ENCODE peak calls at places on chromosomes 12 and 14, in seven cellular contexts. One of them, this sample, is unnamed.

GRCh38 chr12:124041907-124042306 is 68.9 kb downstream of the ZNF664 start:
- DNase-seq in fibroblast of lung: no peak
- DNase-seq in Caco-2: no peak
- DNase-seq in MCF 10A: no peak
- DNase-seq in mesothelial cell of epicardium: no peak
- DNase-seq in dorsolateral prefrontal cortex: no peak
- DNase-seq in uterus: no peak
- DNase-seq in this sample: no peak

GRCh38 chr14:33767721-33768457 is 183.0 kb downstream of the EGLN3 start:
- DNase-seq in fibroblast of lung: no peak
- DNase-seq in Caco-2: no peak
- DNase-seq in MCF 10A: no peak
- DNase-seq in mesothelial cell of epicardium: no peak
- DNase-seq in dorsolateral prefrontal cortex: no peak
- DNase-seq in uterus: no peak
- DNase-seq in this sample: no peak

GRCh38 chr12:115224031-115224430 is 540.1 kb upstream of the TBX3 start:
- DNase-seq in fibroblast of lung: no peak
- DNase-seq in Caco-2: peak
- DNase-seq in MCF 10A: no peak
- DNase-seq in mesothelial cell of epicardium: peak
- DNase-seq in dorsolateral prefrontal cortex: no peak
- DNase-seq in uterus: no peak
- DNase-seq in this sample: no peak

GRCh38 chr14:105059035-105059916 is 6.0 kb downstream of the GPR132 start:
- DNase-seq in fibroblast of lung: no peak
- DNase-seq in Caco-2: no peak
- DNase-seq in MCF 10A: no peak
- DNase-seq in mesothelial cell of epicardium: no peak
- DNase-seq in dorsolateral prefrontal cortex: no peak
- DNase-seq in uterus: no peak
- DNase-seq in this sample: no peak

GRCh38 chr12:124774462-124775167 is 89.0 kb downstream of the SCARB1 start:
- DNase-seq in fibroblast of lung: peak
- DNase-seq in Caco-2: no peak
- DNase-seq in MCF 10A: peak
- DNase-seq in mesothelial cell of epicardium: no peak
- DNase-seq in dorsolateral prefrontal cortex: no peak
- DNase-seq in uterus: peak
- DNase-seq in this sample: no peak

GRCh38 chr12:121282072-121282742 is 14.3 kb downstream of the CAMKK2 start:
- DNase-seq in fibroblast of lung: no peak
- DNase-seq in Caco-2: no peak
- DNase-seq in MCF 10A: no peak
- DNase-seq in mesothelial cell of epicardium: no peak
- DNase-seq in dorsolateral prefrontal cortex: no peak
- DNase-seq in uterus: no peak
- DNase-seq in this sample: no peak

GRCh38 chr12:509494-509893 is 49.8 kb downstream of the B4GALNT3 start:
- DNase-seq in fibroblast of lung: no peak
- DNase-seq in Caco-2: peak
- DNase-seq in MCF 10A: peak
- DNase-seq in mesothelial cell of epicardium: no peak
- DNase-seq in dorsolateral prefrontal cortex: no peak
- DNase-seq in uterus: no peak
- DNase-seq in this sample: no peak

GRCh38 chr12:96578526-96579125 is 89.2 kb downstream of the CFAP54 start:
- DNase-seq in fibroblast of lung: peak
- DNase-seq in Caco-2: no peak
- DNase-seq in MCF 10A: peak
- DNase-seq in mesothelial cell of epicardium: no peak
- DNase-seq in dorsolateral prefrontal cortex: no peak
- DNase-seq in uterus: no peak
- DNase-seq in this sample: no peak

GRCh38 chr12:68326720-68327119 is 5.4 kb downstream of the MDM1 start:
- DNase-seq in fibroblast of lung: no peak
- DNase-seq in Caco-2: no peak
- DNase-seq in MCF 10A: no peak
- DNase-seq in mesothelial cell of epicardium: no peak
- DNase-seq in dorsolateral prefrontal cortex: no peak
- DNase-seq in uterus: no peak
- DNase-seq in this sample: no peak

GRCh38 chr14:68544150-68544892 is 248.5 kb downstream of the ZFP36L1 start:
- DNase-seq in fibroblast of lung: peak
- DNase-seq in Caco-2: no peak
- DNase-seq in MCF 10A: peak
- DNase-seq in mesothelial cell of epicardium: no peak
- DNase-seq in dorsolateral prefrontal cortex: no peak
- DNase-seq in uterus: peak
- DNase-seq in this sample: peak

GRCh38 chr14:60196291-60196690 is 31.1 kb upstream of the DHRS7 start:
- DNase-seq in fibroblast of lung: no peak
- DNase-seq in Caco-2: no peak
- DNase-seq in MCF 10A: peak
- DNase-seq in mesothelial cell of epicardium: no peak
- DNase-seq in dorsolateral prefrontal cortex: no peak
- DNase-seq in uterus: no peak
- DNase-seq in this sample: no peak

GRCh38 chr14:37550511-37550910 is 44.5 kb downstream of the FOXA1 start:
- DNase-seq in fibroblast of lung: peak
- DNase-seq in Caco-2: no peak
- DNase-seq in MCF 10A: no peak
- DNase-seq in mesothelial cell of epicardium: no peak
- DNase-seq in dorsolateral prefrontal cortex: no peak
- DNase-seq in uterus: no peak
- DNase-seq in this sample: no peak

GRCh38 chr12:117874842-117875434 is 93.9 kb downstream of the KSR2 start:
- DNase-seq in fibroblast of lung: peak
- DNase-seq in Caco-2: peak
- DNase-seq in MCF 10A: peak
- DNase-seq in mesothelial cell of epicardium: peak
- DNase-seq in dorsolateral prefrontal cortex: peak
- DNase-seq in uterus: peak
- DNase-seq in this sample: peak

GRCh38 chr12:61071015-61071414 is 1189.2 kb upstream of the USP15 start:
- DNase-seq in fibroblast of lung: no peak
- DNase-seq in Caco-2: no peak
- DNase-seq in MCF 10A: no peak
- DNase-seq in mesothelial cell of epicardium: no peak
- DNase-seq in dorsolateral prefrontal cortex: no peak
- DNase-seq in uterus: no peak
- DNase-seq in this sample: no peak

GRCh38 chr12:121872546-121873223 is 14.0 kb upstream of the HPD start:
- DNase-seq in fibroblast of lung: peak
- DNase-seq in Caco-2: no peak
- DNase-seq in MCF 10A: peak
- DNase-seq in mesothelial cell of epicardium: peak
- DNase-seq in dorsolateral prefrontal cortex: peak
- DNase-seq in uterus: peak
- DNase-seq in this sample: no peak

GRCh38 chr14:49853572-49854375 is 1.2 kb upstream of the NEMF start:
- DNase-seq in fibroblast of lung: peak
- DNase-seq in Caco-2: peak
- DNase-seq in MCF 10A: peak
- DNase-seq in mesothelial cell of epicardium: peak
- DNase-seq in dorsolateral prefrontal cortex: peak
- DNase-seq in uterus: peak
- DNase-seq in this sample: no peak

GRCh38 chr14:64707661-64708060 is 3.4 kb downstream of the PLEKHG3 start:
- DNase-seq in fibroblast of lung: peak
- DNase-seq in Caco-2: no peak
- DNase-seq in MCF 10A: peak
- DNase-seq in mesothelial cell of epicardium: no peak
- DNase-seq in dorsolateral prefrontal cortex: no peak
- DNase-seq in uterus: no peak
- DNase-seq in this sample: no peak

GRCh38 chr14:34912182-34912581 is 37.0 kb upstream of the BAZ1A start:
- DNase-seq in fibroblast of lung: no peak
- DNase-seq in Caco-2: no peak
- DNase-seq in MCF 10A: peak
- DNase-seq in mesothelial cell of epicardium: no peak
- DNase-seq in dorsolateral prefrontal cortex: no peak
- DNase-seq in uterus: no peak
- DNase-seq in this sample: no peak

GRCh38 chr12:132170094-132170636 is 25.9 kb downstream of the NOC4L start:
- DNase-seq in fibroblast of lung: peak
- DNase-seq in Caco-2: no peak
- DNase-seq in MCF 10A: peak
- DNase-seq in mesothelial cell of epicardium: no peak
- DNase-seq in dorsolateral prefrontal cortex: no peak
- DNase-seq in uterus: no peak
- DNase-seq in this sample: no peak

GRCh38 chr14:105468621-105469241 is 5.9 kb upstream of the CRIP2 start:
- DNase-seq in fibroblast of lung: no peak
- DNase-seq in Caco-2: no peak
- DNase-seq in MCF 10A: peak
- DNase-seq in mesothelial cell of epicardium: no peak
- DNase-seq in dorsolateral prefrontal cortex: no peak
- DNase-seq in uterus: no peak
- DNase-seq in this sample: no peak

GRCh38 chr12:90216815-90217214 is 508.2 kb upstream of the ATP2B1 start:
- DNase-seq in fibroblast of lung: no peak
- DNase-seq in Caco-2: no peak
- DNase-seq in MCF 10A: no peak
- DNase-seq in mesothelial cell of epicardium: no peak
- DNase-seq in dorsolateral prefrontal cortex: no peak
- DNase-seq in uterus: no peak
- DNase-seq in this sample: no peak

GRCh38 chr12:23099604-23100003 is 474.6 kb downstream of the ETNK1 start:
- DNase-seq in fibroblast of lung: no peak
- DNase-seq in Caco-2: no peak
- DNase-seq in MCF 10A: no peak
- DNase-seq in mesothelial cell of epicardium: no peak
- DNase-seq in dorsolateral prefrontal cortex: no peak
- DNase-seq in uterus: no peak
- DNase-seq in this sample: no peak

GRCh38 chr14:104827173-104828055 is 26.5 kb downstream of the ZBTB42 start:
- DNase-seq in fibroblast of lung: peak
- DNase-seq in Caco-2: peak
- DNase-seq in MCF 10A: no peak
- DNase-seq in mesothelial cell of epicardium: peak
- DNase-seq in dorsolateral prefrontal cortex: no peak
- DNase-seq in uterus: peak
- DNase-seq in this sample: no peak

GRCh38 chr12:106157802-106158201 is 19.0 kb upstream of the NUAK1 start:
- DNase-seq in fibroblast of lung: no peak
- DNase-seq in Caco-2: no peak
- DNase-seq in MCF 10A: no peak
- DNase-seq in mesothelial cell of epicardium: no peak
- DNase-seq in dorsolateral prefrontal cortex: no peak
- DNase-seq in uterus: no peak
- DNase-seq in this sample: no peak

GRCh38 chr12:79016181-79016580 is 151.6 kb downstream of the SYT1 start:
- DNase-seq in fibroblast of lung: no peak
- DNase-seq in Caco-2: no peak
- DNase-seq in MCF 10A: no peak
- DNase-seq in mesothelial cell of epicardium: no peak
- DNase-seq in dorsolateral prefrontal cortex: no peak
- DNase-seq in uterus: no peak
- DNase-seq in this sample: no peak

GRCh38 chr12:69630191-69630590 is 19.5 kb upstream of the LRRC10 start:
- DNase-seq in fibroblast of lung: no peak
- DNase-seq in Caco-2: no peak
- DNase-seq in MCF 10A: peak
- DNase-seq in mesothelial cell of epicardium: no peak
- DNase-seq in dorsolateral prefrontal cortex: no peak
- DNase-seq in uterus: no peak
- DNase-seq in this sample: no peak
- TF ChIP-seq CTCF in fibroblast of lung: peak
- TF ChIP-seq CTCF in Caco-2: peak
- TF ChIP-seq CTCF in MCF 10A: no peak
- TF ChIP-seq CTCF in mesothelial cell of epicardium: no peak
- TF ChIP-seq CTCF in dorsolateral prefrontal cortex: no peak
- TF ChIP-seq CTCF in uterus: no peak
- TF ChIP-seq CTCF in this sample: no peak

GRCh38 chr12:46296822-46297221 is 28.0 kb upstream of the SLC38A1 start:
- DNase-seq in fibroblast of lung: no peak
- DNase-seq in Caco-2: no peak
- DNase-seq in MCF 10A: no peak
- DNase-seq in mesothelial cell of epicardium: no peak
- DNase-seq in dorsolateral prefrontal cortex: no peak
- DNase-seq in uterus: no peak
- DNase-seq in this sample: no peak
- TF ChIP-seq CTCF in fibroblast of lung: no peak
- TF ChIP-seq CTCF in Caco-2: no peak
- TF ChIP-seq CTCF in MCF 10A: no peak
- TF ChIP-seq CTCF in mesothelial cell of epicardium: no peak
- TF ChIP-seq CTCF in dorsolateral prefrontal cortex: no peak
- TF ChIP-seq CTCF in uterus: no peak
- TF ChIP-seq CTCF in this sample: no peak

GRCh38 chr14:88468396-88468795 is 82.9 kb downstream of the SPATA7 start:
- DNase-seq in fibroblast of lung: peak
- DNase-seq in Caco-2: no peak
- DNase-seq in MCF 10A: peak
- DNase-seq in mesothelial cell of epicardium: no peak
- DNase-seq in dorsolateral prefrontal cortex: no peak
- DNase-seq in uterus: no peak
- DNase-seq in this sample: no peak

DNA sequence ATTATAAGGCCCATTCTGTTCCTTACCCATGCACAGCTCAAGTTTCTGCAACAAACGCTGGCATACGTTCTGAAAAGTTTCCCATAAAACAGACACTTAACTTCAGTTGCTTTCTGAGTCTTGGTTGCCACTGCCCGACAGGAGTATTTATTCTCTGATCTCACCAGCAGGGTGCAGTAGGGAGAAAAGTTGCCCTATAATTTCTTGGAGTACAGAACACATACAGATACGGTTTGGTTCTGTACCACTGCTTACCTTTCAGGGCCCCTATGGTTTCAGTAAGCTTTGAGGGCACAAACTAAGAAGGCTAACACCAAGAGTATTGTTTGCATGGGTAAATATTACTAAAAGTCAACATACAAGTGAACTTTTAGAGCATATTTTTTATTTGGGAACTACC is 77.9 kb downstream of the SPATA7 start:
- DNase-seq in fibroblast of lung: no peak
- DNase-seq in Caco-2: no peak
- DNase-seq in MCF 10A: peak
- DNase-seq in mesothelial cell of epicardium: no peak
- DNase-seq in dorsolateral prefrontal cortex: no peak
- DNase-seq in uterus: no peak
- DNase-seq in this sample: no peak
- TF ChIP-seq CTCF in fibroblast of lung: peak
- TF ChIP-seq CTCF in Caco-2: peak
- TF ChIP-seq CTCF in MCF 10A: peak
- TF ChIP-seq CTCF in mesothelial cell of epicardium: peak
- TF ChIP-seq CTCF in dorsolateral prefrontal cortex: peak
- TF ChIP-seq CTCF in uterus: no peak
- TF ChIP-seq CTCF in this sample: no peak

DNA sequence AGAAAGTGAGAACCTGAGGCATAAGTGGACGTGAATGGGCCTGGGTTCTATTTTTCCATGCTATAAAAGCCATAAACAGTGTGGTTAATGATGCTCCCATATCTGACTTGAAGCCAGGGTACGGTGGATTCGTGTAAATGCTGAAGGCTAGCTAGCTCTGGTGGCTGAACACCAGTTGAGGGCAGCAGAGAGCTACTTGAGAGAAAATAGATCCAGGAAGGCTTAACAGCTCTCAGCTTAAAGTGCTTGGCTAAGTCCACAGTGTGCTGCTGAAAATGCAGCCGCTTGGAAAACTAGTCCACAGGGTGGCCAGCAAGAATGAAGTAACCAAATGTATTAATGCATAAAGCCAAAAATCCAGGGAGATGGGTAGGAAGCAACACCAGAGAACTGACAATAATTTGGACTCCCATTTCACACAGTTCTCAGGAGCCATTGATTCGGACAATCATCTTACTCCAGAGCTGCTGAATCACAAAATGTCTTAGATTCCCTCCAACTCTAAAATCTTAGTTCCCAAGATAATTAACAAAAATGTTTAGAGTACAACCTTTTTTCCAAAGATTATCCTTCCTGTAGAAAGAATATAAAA is 15.0 kb upstream of the FOXG1 start:
- DNase-seq in fibroblast of lung: peak
- DNase-seq in Caco-2: peak
- DNase-seq in MCF 10A: peak
- DNase-seq in mesothelial cell of epicardium: no peak
- DNase-seq in dorsolateral prefrontal cortex: no peak
- DNase-seq in uterus: no peak
- DNase-seq in this sample: no peak
- TF ChIP-seq CTCF in fibroblast of lung: peak
- TF ChIP-seq CTCF in Caco-2: peak
- TF ChIP-seq CTCF in MCF 10A: peak
- TF ChIP-seq CTCF in mesothelial cell of epicardium: peak
- TF ChIP-seq CTCF in dorsolateral prefrontal cortex: peak
- TF ChIP-seq CTCF in uterus: no peak
- TF ChIP-seq CTCF in this sample: no peak